ENCODE peak calls at places on chromosomes 13 and 19, in seven cellular contexts. One of them, this sample, is unnamed. For H3K4me1, the result is how much of the 10 kb centered on the place peaks cover.

GRCh38 chr13:83666126-83666525 is 216.1 kb downstream of the SLITRK1 start:
- DNase-seq in CD8-positive, alpha-beta T cell: no peak
- DNase-seq in K562: no peak
- DNase-seq in PC-9: no peak
- DNase-seq in heart right ventricle: no peak
- DNase-seq in endothelial cell of umbilical vein: no peak
- DNase-seq in cardiac muscle cell: no peak
- DNase-seq in this sample: no peak

GRCh38 chr19:1007399-1007745 is 7.2 kb downstream of the GRIN3B start:
- DNase-seq in CD8-positive, alpha-beta T cell: no peak
- DNase-seq in K562: no peak
- DNase-seq in PC-9: no peak
- DNase-seq in heart right ventricle: no peak
- DNase-seq in endothelial cell of umbilical vein: no peak
- DNase-seq in cardiac muscle cell: no peak
- DNase-seq in this sample: no peak

GRCh38 chr19:15915109-15915508 is 17.2 kb upstream of the CYP4F2 start:
- DNase-seq in CD8-positive, alpha-beta T cell: no peak
- DNase-seq in K562: no peak
- DNase-seq in PC-9: no peak
- DNase-seq in heart right ventricle: no peak
- DNase-seq in endothelial cell of umbilical vein: no peak
- DNase-seq in cardiac muscle cell: no peak
- DNase-seq in this sample: no peak

GRCh38 chr19:45450042-45450380 is 17.8 kb upstream of the FOSB start:
- DNase-seq in CD8-positive, alpha-beta T cell: no peak
- DNase-seq in K562: peak
- DNase-seq in PC-9: no peak
- DNase-seq in heart right ventricle: no peak
- DNase-seq in endothelial cell of umbilical vein: peak
- DNase-seq in cardiac muscle cell: no peak
- DNase-seq in this sample: no peak

GRCh38 chr13:94677799-94678198 is 34.5 kb downstream of the SOX21 start:
- DNase-seq in CD8-positive, alpha-beta T cell: no peak
- DNase-seq in K562: no peak
- DNase-seq in PC-9: no peak
- DNase-seq in heart right ventricle: no peak
- DNase-seq in endothelial cell of umbilical vein: no peak
- DNase-seq in cardiac muscle cell: no peak
- DNase-seq in this sample: no peak

GRCh38 chr13:77118134-77118533 is 91.2 kb upstream of the FBXL3 start:
- DNase-seq in CD8-positive, alpha-beta T cell: no peak
- DNase-seq in K562: no peak
- DNase-seq in PC-9: no peak
- DNase-seq in heart right ventricle: no peak
- DNase-seq in endothelial cell of umbilical vein: no peak
- DNase-seq in cardiac muscle cell: no peak
- DNase-seq in this sample: no peak

GRCh38 chr19:39128511-39129079 is 3.0 kb downstream of the PAK4 start:
- DNase-seq in CD8-positive, alpha-beta T cell: no peak
- DNase-seq in K562: no peak
- DNase-seq in PC-9: no peak
- DNase-seq in heart right ventricle: no peak
- DNase-seq in endothelial cell of umbilical vein: no peak
- DNase-seq in cardiac muscle cell: no peak
- DNase-seq in this sample: no peak

GRCh38 chr13:75417006-75417384 is 65.0 kb downstream of the TBC1D4 start:
- DNase-seq in CD8-positive, alpha-beta T cell: no peak
- DNase-seq in K562: no peak
- DNase-seq in PC-9: peak
- DNase-seq in heart right ventricle: peak
- DNase-seq in endothelial cell of umbilical vein: no peak
- DNase-seq in cardiac muscle cell: no peak
- DNase-seq in this sample: no peak

DNA sequence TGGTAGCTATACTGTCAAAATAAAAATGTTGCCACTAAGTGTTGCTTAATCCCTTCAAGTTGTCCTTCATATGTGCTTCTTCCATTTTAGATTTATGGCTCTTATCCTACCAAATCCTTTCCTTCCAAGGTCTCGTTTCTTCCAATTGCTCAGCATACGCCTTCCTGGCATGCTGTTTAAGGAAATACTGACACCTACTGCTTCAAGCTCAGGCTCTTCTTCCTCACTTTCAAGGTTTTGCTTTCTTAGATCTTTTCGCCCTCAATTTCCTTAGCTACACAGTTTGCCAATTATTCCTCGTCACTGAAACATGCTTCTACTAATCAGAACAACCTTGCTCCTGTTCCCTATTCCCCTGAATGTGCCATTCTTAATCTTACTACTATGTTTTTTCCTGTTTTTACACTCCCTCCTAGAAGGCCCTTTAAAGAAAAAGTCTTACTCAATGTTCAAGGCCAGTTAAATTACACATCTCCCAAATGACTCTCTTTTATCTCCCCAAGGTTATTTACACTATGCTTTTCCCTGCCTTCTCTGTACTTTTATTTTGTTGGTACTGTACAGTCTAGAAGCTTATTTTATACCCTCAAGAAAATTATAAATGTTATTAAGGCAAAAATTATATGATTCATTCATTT is 343.1 kb downstream of the MZT1 start:
- DNase-seq in CD8-positive, alpha-beta T cell: no peak
- DNase-seq in K562: no peak
- DNase-seq in PC-9: no peak
- DNase-seq in heart right ventricle: no peak
- DNase-seq in endothelial cell of umbilical vein: peak
- DNase-seq in cardiac muscle cell: no peak
- DNase-seq in this sample: no peak
- TF ChIP-seq CTCF in CD8-positive, alpha-beta T cell: no peak
- TF ChIP-seq CTCF in K562: no peak
- TF ChIP-seq CTCF in PC-9: no peak
- TF ChIP-seq CTCF in heart right ventricle: no peak
- TF ChIP-seq CTCF in endothelial cell of umbilical vein: no peak
- TF ChIP-seq CTCF in cardiac muscle cell: no peak
- TF ChIP-seq CTCF in this sample: no peak

DNA sequence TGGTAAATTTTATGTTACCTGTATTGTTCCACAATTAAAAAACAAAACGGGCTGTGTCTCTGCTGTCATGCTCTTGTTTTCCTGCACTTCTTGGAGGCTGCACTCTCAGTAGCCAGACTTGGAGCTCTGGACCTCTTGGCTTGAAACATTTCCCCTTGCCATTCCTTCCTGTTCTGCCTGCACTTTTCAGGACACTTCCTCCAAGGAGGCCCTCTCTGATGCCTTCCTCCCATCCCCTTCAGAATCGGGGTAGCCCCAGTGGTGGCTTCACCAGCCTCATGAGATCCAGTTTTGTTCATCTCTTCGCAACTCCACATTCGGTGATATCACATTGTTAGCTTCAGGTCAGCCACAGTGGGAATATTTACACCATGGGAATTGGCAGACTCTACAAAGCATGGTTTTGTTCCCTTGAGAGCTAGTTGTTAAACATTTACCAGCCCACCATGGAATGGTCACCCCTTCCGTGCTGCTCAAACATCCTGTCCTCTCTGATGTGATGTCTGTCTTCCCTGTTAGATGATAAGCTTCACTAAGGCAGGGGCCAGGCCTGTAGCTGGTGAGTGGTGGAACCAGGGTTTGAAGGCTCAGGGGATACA is 40.2 kb upstream of the PEG3 start:
- DNase-seq in CD8-positive, alpha-beta T cell: no peak
- DNase-seq in K562: no peak
- DNase-seq in PC-9: no peak
- DNase-seq in heart right ventricle: no peak
- DNase-seq in endothelial cell of umbilical vein: no peak
- DNase-seq in cardiac muscle cell: no peak
- DNase-seq in this sample: no peak
- H3K4me1 ChIP-seq in CD8-positive, alpha-beta T cell: under half
- H3K4me1 ChIP-seq in K562: under half
- H3K4me1 ChIP-seq in PC-9: under half
- H3K4me1 ChIP-seq in heart right ventricle: under half
- H3K4me1 ChIP-seq in endothelial cell of umbilical vein: under half
- H3K4me1 ChIP-seq in cardiac muscle cell: under half
- H3K4me1 ChIP-seq in this sample: under half

GRCh38 chr19:5355693-5356092 is 15.1 kb upstream of the PTPRS start:
- DNase-seq in CD8-positive, alpha-beta T cell: no peak
- DNase-seq in K562: no peak
- DNase-seq in PC-9: no peak
- DNase-seq in heart right ventricle: no peak
- DNase-seq in endothelial cell of umbilical vein: no peak
- DNase-seq in cardiac muscle cell: no peak
- DNase-seq in this sample: no peak

GRCh38 chr19:5356428-5356827 is 15.8 kb upstream of the PTPRS start:
- DNase-seq in CD8-positive, alpha-beta T cell: no peak
- DNase-seq in K562: no peak
- DNase-seq in PC-9: no peak
- DNase-seq in heart right ventricle: no peak
- DNase-seq in endothelial cell of umbilical vein: no peak
- DNase-seq in cardiac muscle cell: no peak
- DNase-seq in this sample: peak

GRCh38 chr19:5354403-5354802 is 13.8 kb upstream of the PTPRS start:
- DNase-seq in CD8-positive, alpha-beta T cell: no peak
- DNase-seq in K562: peak
- DNase-seq in PC-9: no peak
- DNase-seq in heart right ventricle: no peak
- DNase-seq in endothelial cell of umbilical vein: no peak
- DNase-seq in cardiac muscle cell: no peak
- DNase-seq in this sample: peak

GRCh38 chr19:5356918-5357317 is 16.3 kb upstream of the PTPRS start:
- DNase-seq in CD8-positive, alpha-beta T cell: no peak
- DNase-seq in K562: no peak
- DNase-seq in PC-9: no peak
- DNase-seq in heart right ventricle: no peak
- DNase-seq in endothelial cell of umbilical vein: no peak
- DNase-seq in cardiac muscle cell: no peak
- DNase-seq in this sample: no peak

GRCh38 chr19:5355076-5355475 is 14.5 kb upstream of the PTPRS start:
- DNase-seq in CD8-positive, alpha-beta T cell: no peak
- DNase-seq in K562: no peak
- DNase-seq in PC-9: no peak
- DNase-seq in heart right ventricle: no peak
- DNase-seq in endothelial cell of umbilical vein: no peak
- DNase-seq in cardiac muscle cell: no peak
- DNase-seq in this sample: no peak
- H3K4me3 ChIP-seq in CD8-positive, alpha-beta T cell: no peak
- H3K4me3 ChIP-seq in K562: no peak
- H3K4me3 ChIP-seq in PC-9: no peak
- H3K4me3 ChIP-seq in heart right ventricle: no peak
- H3K4me3 ChIP-seq in endothelial cell of umbilical vein: no peak
- H3K4me3 ChIP-seq in cardiac muscle cell: no peak
- H3K4me3 ChIP-seq in this sample: no peak

DNA sequence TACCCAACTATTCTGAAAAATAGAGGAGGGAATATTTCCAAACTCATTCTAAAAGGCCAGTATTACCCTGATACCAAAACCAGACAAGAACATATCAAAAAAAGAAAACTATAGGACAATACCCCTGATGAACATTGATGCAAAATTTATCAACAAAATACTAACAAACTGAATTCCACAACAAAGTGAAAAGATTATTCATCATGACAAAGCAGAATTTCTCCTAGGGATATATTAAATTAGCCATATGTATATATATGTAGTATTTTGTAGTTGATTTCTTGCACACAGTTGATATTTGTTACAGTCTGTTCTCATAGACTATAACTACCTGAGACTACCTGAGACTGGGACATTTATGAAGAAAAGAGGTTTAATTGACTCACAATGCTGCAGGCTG is 495.0 kb upstream of the SPRY2 start:
- DNase-seq in CD8-positive, alpha-beta T cell: no peak
- DNase-seq in K562: no peak
- DNase-seq in PC-9: no peak
- DNase-seq in heart right ventricle: no peak
- DNase-seq in endothelial cell of umbilical vein: no peak
- DNase-seq in cardiac muscle cell: no peak
- DNase-seq in this sample: no peak
- TF ChIP-seq CTCF in CD8-positive, alpha-beta T cell: no peak
- TF ChIP-seq CTCF in K562: no peak
- TF ChIP-seq CTCF in PC-9: no peak
- TF ChIP-seq CTCF in heart right ventricle: no peak
- TF ChIP-seq CTCF in endothelial cell of umbilical vein: no peak
- TF ChIP-seq CTCF in cardiac muscle cell: no peak
- TF ChIP-seq CTCF in this sample: no peak

DNA sequence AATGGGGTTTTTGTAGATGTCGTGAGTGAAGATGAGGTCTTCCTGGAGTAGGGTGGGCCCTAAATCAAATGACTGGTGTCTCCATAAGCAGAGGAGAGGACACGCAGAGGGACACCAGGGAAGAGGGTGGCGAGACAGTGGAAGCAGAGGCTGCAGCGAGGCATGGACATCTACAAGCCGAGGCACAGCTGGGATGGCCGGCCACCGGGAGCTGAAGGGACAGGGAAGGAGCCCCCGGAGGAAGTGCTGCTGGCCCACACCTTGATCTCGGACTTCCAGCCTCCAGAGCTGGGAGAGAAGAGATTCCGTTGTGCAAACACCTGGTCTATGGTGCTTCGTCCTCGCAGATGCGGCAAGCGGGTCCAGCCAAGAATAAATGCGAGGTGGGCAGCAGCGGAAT is 84.5 kb downstream of the ANKRD10 start:
- DNase-seq in CD8-positive, alpha-beta T cell: no peak
- DNase-seq in K562: no peak
- DNase-seq in PC-9: no peak
- DNase-seq in heart right ventricle: no peak
- DNase-seq in endothelial cell of umbilical vein: no peak
- DNase-seq in cardiac muscle cell: no peak
- DNase-seq in this sample: no peak
- H3K4me1 ChIP-seq in CD8-positive, alpha-beta T cell: under half
- H3K4me1 ChIP-seq in K562: under half
- H3K4me1 ChIP-seq in PC-9: under half
- H3K4me1 ChIP-seq in heart right ventricle: under half
- H3K4me1 ChIP-seq in endothelial cell of umbilical vein: under half
- H3K4me1 ChIP-seq in cardiac muscle cell: under half
- H3K4me1 ChIP-seq in this sample: under half

This sample was measured in A673.